ENCODE peak calls at places on chromosomes 1 and 21, in seven cellular contexts. P, S, X, T, Y, O and J are unnamed samples.

GRCh38 chr1:85343612-85344255 is 67.3 kb upstream of the BCL10 start:
- DNase-seq in T (no peak), P (no peak), X (no peak), Y (no peak), S (no peak), O (no peak), J (no peak)

GRCh38 chr21:19853061-19853460 is 1145.1 kb upstream of the NCAM2 start:
- DNase-seq in Y (no peak), T (no peak), P (no peak), O (no peak), X (no peak), S (no peak), J (peak)

GRCh38 chr21:33229099-33229775 is 501 bp upstream of the IFNAR2 start:
- DNase-seq in Y (no peak), O (no peak), T (no peak), S (no peak), P (no peak), X (peak), J (no peak)

GRCh38 chr1:206814716-206815341 is 42.5 kb upstream of the IL10 start:
- DNase-seq in T (no peak), X (peak), P (no peak), S (no peak), O (no peak), Y (no peak), J (no peak)

GRCh38 chr1:214473392-214473791 is 78.0 kb downstream of the PTPN14 start:
- DNase-seq in Y (no peak), T (peak), S (no peak), P (no peak), X (no peak), O (no peak), J (no peak)

GRCh38 chr1:57270926-57271698 is 152.7 kb downstream of the DAB1 start:
- DNase-seq in Y (no peak), X (no peak), O (no peak), S (no peak), P (no peak), T (no peak), J (no peak)

GRCh38 chr1:91816055-91816454 is 69.9 kb downstream of the TGFBR3 start:
- DNase-seq in T (no peak), S (no peak), P (no peak), X (no peak), O (no peak), Y (no peak), J (no peak)

GRCh38 chr21:34526618-34527290 is 14.7 kb upstream of the KCNE1 start:
- DNase-seq in O (peak), P (peak), Y (peak), T (peak), S (peak), X (no peak), J (peak)

GRCh38 chr1:44812822-44813543 is 4.7 kb downstream of the BTBD19 start:
- DNase-seq in S (peak), P (no peak), O (peak), Y (peak), X (peak), T (no peak), J (peak)

GRCh38 chr1:173150795-173151194 is 56.3 kb downstream of the TNFSF4 start:
- DNase-seq in X (no peak), O (no peak), Y (no peak), P (no peak), S (no peak), T (no peak), J (no peak)

GRCh38 chr1:2594001-2594640 is 7.5 kb downstream of the PRXL2B start:
- DNase-seq in S (peak), O (peak), P (peak), T (no peak), Y (peak), X (peak), J (peak)

GRCh38 chr1:21893046-21893805 is 43.9 kb downstream of the HSPG2 start:
- DNase-seq in O (no peak), Y (no peak), S (no peak), X (no peak), T (no peak), P (no peak), J (no peak)

GRCh38 chr21:33411949-33412430 is 8.8 kb downstream of the IFNGR2 start:
- DNase-seq in P (peak), S (peak), Y (no peak), X (no peak), T (no peak), O (peak), J (no peak)

GRCh38 chr1:36609241-36610027 is 126.7 kb upstream of the CSF3R start:
- DNase-seq in T (peak), P (peak), Y (no peak), S (peak), X (peak), O (no peak), J (peak)

GRCh38 chr1:240104662-240105061 is 13.0 kb downstream of the FMN2 start:
- DNase-seq in P (no peak), O (no peak), X (no peak), Y (no peak), T (no peak), S (no peak), J (no peak)

GRCh38 chr1:159184201-159184600 is 12.8 kb downstream of the CADM3 start:
- DNase-seq in P (no peak), S (no peak), Y (no peak), T (no peak), X (no peak), O (no peak), J (no peak)

GRCh38 chr1:202505356-202505755 is 156.9 kb downstream of the PPP1R12B start:
- DNase-seq in S (no peak), X (peak), T (no peak), P (no peak), O (peak), Y (no peak), J (no peak)

GRCh38 chr1:57549280-57549679 is 125.4 kb upstream of the DAB1 start:
- DNase-seq in Y (no peak), X (no peak), S (no peak), T (no peak), O (no peak), P (no peak), J (no peak)

GRCh38 chr21:35136586-35137254 is 87.6 kb upstream of the RUNX1 start:
- DNase-seq in T (peak), X (no peak), Y (no peak), O (no peak), P (peak), S (peak), J (no peak)

GRCh38 chr1:231965615-231966014 is 339.0 kb downstream of the DISC1 start:
- DNase-seq in P (no peak), S (no peak), T (no peak), X (no peak), Y (no peak), O (no peak), J (no peak)

GRCh38 chr1:116375884-116376733 is 3.1 kb downstream of the ATP1A1 start:
- DNase-seq in Y (peak), O (peak), T (peak), P (peak), S (peak), X (no peak), J (peak)

GRCh38 chr1:43861337-43861736 is 72.3 kb upstream of the ARTN start:
- DNase-seq in S (no peak), O (no peak), T (no peak), P (no peak), X (no peak), Y (no peak), J (no peak)

GRCh38 chr1:2108213-2108876 is 58.1 kb downstream of the PRKCZ start:
- DNase-seq in S (no peak), P (no peak), T (peak), O (no peak), Y (no peak), X (peak), J (peak)

GRCh38 chr1:153534933-153535663 is 693 bp downstream of the S100A6 start:
- DNase-seq in P (peak), X (no peak), S (peak), O (peak), Y (no peak), T (peak), J (no peak)

GRCh38 chr1:192521734-192522133 is 53.8 kb upstream of the RGS1 start:
- DNase-seq in X (no peak), S (no peak), P (no peak), T (no peak), Y (no peak), O (no peak), J (no peak)

GRCh38 chr1:9723926-9724325 is 72.4 kb downstream of the PIK3CD start:
- DNase-seq in O (no peak), P (no peak), Y (no peak), S (no peak), X (no peak), T (no peak), J (no peak)

GRCh38 chr1:171865106-171865505 is 23.8 kb downstream of the DNM3 start:
- DNase-seq in O (no peak), S (no peak), T (no peak), Y (no peak), X (no peak), P (no peak), J (no peak)

GRCh38 chr1:117631361-117631760 is 25.5 kb downstream of the TENT5C start:
- DNase-seq in S (no peak), Y (peak), P (no peak), X (no peak), T (no peak), O (no peak), J (no peak)

GRCh38 chr1:20788489-20788795 is 1.3 kb upstream of the HP1BP3 start:
- DNase-seq in S (no peak), X (no peak), P (no peak), O (no peak), T (no peak), Y (no peak), J (no peak)

GRCh38 chr1:24191860-24192259 is 4.8 kb upstream of the IFNLR1 start:
- DNase-seq in S (no peak), Y (no peak), P (no peak), O (no peak), X (no peak), T (peak), J (no peak)

GRCh38 chr1:8062861-8063260 is 36.8 kb upstream of the ERRFI1 start:
- DNase-seq in P (no peak), T (no peak), Y (no peak), X (no peak), O (no peak), S (no peak), J (no peak)

GRCh38 chr1:12244078-12244477 is 14.2 kb downstream of the VPS13D start:
- DNase-seq in Y (no peak), T (peak), X (peak), O (no peak), S (no peak), P (no peak), J (no peak)

GRCh38 chr1:88735909-88736308 is 51.8 kb downstream of the PKN2 start:
- DNase-seq in S (no peak), O (no peak), Y (no peak), P (no peak), T (no peak), X (no peak), J (no peak)

GRCh38 chr1:223642155-223642689 is 23.3 kb downstream of the CAPN8 start:
- DNase-seq in Y (no peak), T (no peak), P (no peak), X (no peak), O (no peak), S (no peak), J (no peak)
- TF ChIP-seq EP300 in Y (no peak), T (no peak), P (no peak), X (no peak), O (no peak), S (no peak), J (no peak)

GRCh38 chr21:45475797-45476570 is 66.3 kb downstream of the SLC19A1 start:
- DNase-seq in X (no peak), O (no peak), T (no peak), P (no peak), S (no peak), Y (no peak), J (peak)
- H3K4me3 ChIP-seq in X (no peak), O (no peak), T (no peak), P (no peak), S (no peak), Y (no peak), J (no peak)

GRCh38 chr1:228217551-228218344 is 9.9 kb downstream of the OBSCN start:
- DNase-seq in P (no peak), Y (peak), S (no peak), O (no peak), T (no peak), X (no peak), J (no peak)
- TF ChIP-seq EP300 in P (no peak), Y (no peak), S (no peak), O (no peak), T (no peak), X (no peak), J (no peak)

GRCh38 chr1:230083053-230083452 is 16.0 kb downstream of the GALNT2 start:
- DNase-seq in Y (no peak), T (no peak), S (no peak), X (no peak), O (no peak), P (no peak), J (no peak)

GRCh38 chr1:230085178-230085515 is 18.1 kb downstream of the GALNT2 start:
- DNase-seq in O (no peak), P (no peak), Y (no peak), T (peak), X (no peak), S (no peak), J (no peak)

GRCh38 chr1:230081751-230082150 is 14.7 kb downstream of the GALNT2 start:
- DNase-seq in O (no peak), X (no peak), Y (no peak), P (no peak), T (no peak), S (no peak), J (no peak)

GRCh38 chr1:230084408-230085177 is 17.6 kb downstream of the GALNT2 start:
- DNase-seq in O (peak), T (peak), X (peak), S (peak), P (peak), Y (no peak), J (no peak)

DNA sequence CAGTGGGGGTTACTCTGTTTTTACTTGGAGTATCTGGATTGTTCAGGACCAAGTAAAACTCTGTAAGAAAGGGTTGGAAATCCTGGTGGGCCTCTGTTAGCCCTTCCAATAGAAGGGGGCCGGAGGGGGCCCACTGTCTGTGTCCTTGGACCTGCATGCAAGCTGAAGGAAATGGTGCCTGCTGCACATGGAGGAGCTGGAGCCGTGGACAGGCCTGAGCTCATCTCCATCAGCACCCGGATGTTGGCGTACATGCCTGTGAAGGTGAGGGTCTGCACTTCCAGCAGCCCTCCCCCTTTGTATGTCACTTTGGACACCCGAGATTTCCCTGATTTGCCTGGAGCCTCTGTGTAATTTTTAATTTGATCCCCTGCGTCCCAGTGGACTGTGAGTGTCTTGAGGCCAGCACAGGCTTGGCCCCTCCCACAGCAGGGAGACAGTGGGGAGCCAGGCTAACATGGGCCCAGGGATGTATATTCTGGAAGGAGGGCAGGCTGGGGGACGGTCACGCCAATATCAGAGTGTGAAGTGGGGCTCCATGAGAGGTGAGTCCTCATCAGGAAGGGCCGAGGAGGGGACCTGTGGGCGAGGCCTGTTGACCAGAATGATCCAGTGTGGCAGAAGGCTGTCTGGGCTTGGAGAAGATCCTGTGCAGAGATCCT is 16.8 kb downstream of the GALNT2 start:
- DNase-seq in X (no peak), O (no peak), T (no peak), Y (no peak), S (no peak), P (no peak), J (no peak)
- H3K4me3 ChIP-seq in X (peak), O (no peak), T (no peak), Y (no peak), S (no peak), P (no peak), J (no peak)

DNA sequence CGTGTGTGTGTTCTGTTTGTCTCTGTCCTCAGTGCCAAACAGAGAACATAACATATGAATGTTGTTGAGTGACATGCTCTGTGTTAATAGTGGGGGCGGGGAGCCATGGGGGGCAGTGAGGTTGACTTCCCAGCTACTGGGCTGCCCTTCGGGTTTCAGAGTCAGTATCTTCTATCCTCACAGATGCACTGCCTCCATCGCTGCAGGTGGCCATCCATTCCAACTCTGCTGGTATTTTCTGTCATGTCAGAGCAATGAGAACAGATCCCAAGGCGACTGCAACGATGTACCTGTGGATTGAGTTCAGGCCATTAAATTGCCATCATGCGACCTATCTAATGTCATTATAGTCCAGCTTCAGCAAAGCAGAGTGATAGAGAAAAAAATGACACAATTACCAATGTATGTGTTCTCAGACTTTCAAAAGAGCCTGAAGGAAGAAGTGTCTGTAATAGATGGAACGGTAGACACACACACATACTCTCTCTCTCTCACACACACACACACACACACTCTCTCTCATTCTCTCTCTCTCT is 418.5 kb downstream of the RWDD3 start:
- DNase-seq in P (no peak), T (no peak), S (no peak), Y (no peak), O (no peak), X (no peak), J (no peak)
- TF ChIP-seq EP300 in P (no peak), T (no peak), S (no peak), Y (no peak), O (no peak), X (no peak), J (no peak)

GRCh38 chr1:156896490-156897033 is 3.0 kb downstream of the PEAR1 start:
- DNase-seq in X (peak), S (no peak), Y (no peak), O (peak), P (no peak), T (peak), J (no peak)
- H3K4me3 ChIP-seq in X (peak), S (no peak), Y (no peak), O (no peak), P (no peak), T (peak), J (no peak)

DNA sequence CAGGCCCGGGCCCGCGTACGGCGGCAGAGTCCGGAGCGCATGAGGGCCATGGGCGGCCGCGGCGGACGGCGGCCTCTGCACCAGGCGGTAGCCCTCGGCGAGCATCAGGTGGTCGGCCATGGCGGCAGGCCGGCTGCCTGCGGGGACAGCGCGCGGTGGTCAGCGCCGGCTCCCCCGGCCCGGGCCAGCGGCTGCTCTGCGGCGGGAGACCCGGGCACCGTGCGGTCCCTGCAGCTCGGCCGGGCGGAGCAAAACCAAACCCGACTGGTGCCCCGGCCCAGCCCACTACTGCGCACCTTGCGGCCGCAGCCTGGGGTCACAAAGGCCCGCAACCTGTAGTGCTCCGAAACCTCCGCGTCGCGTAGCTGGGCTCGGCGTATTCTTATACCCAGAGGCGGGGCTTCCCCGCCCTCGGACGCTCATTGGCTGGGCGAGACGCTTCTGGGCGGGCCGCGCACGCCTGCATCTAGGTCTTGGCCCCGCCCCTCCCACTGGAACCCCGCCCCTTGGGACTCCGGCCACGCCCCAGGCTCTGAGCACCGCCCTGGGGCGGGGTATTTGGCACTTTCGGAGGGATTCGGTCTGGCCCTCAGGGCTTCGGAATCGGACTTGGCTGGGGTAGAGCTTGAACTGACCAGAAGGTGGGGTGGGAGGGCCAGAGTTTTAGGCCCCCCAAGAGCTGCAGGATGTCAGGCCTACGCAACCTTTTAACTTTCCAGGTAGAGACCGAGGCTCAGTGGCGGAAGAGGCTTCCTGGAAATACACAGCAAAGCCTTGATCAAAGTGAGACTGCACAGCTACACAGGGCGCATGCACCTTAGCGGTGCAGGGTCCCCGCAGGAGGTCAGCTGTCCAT is at the start of gene CITED4:
- DNase-seq in X (peak), P (peak), Y (peak), T (peak), O (peak), S (peak), J (peak)
- TF ChIP-seq EP300 in X (no peak), P (no peak), Y (no peak), T (no peak), O (no peak), S (no peak), J (no peak)

GRCh38 chr1:87034351-87034750 is 119.9 kb downstream of the HS2ST1 start:
- DNase-seq in T (no peak), X (no peak), Y (no peak), S (no peak), O (no peak), P (no peak), J (no peak)
- H3K4me3 ChIP-seq in T (no peak), X (no peak), Y (no peak), S (no peak), O (no peak), P (no peak), J (no peak)

GRCh38 chr1:27011058-27011764 is 1.4 kb downstream of the TENT5B start:
- DNase-seq in T (peak), O (peak), S (peak), X (no peak), Y (no peak), P (peak), J (peak)
- TF ChIP-seq EP300 in T (no peak), O (no peak), S (no peak), X (peak), Y (no peak), P (no peak), J (no peak)

GRCh38 chr1:200042119-200042436 is 14.6 kb downstream of the NR5A2 start:
- DNase-seq in O (no peak), T (no peak), P (no peak), Y (no peak), S (no peak), X (peak), J (no peak)
- H3K4me3 ChIP-seq in O (peak), T (peak), P (peak), Y (peak), S (peak), X (no peak), J (peak)